ENCODE peak calls at places on chromosome 1, in five cellular contexts. H, L, S, I and M are unnamed samples.

GRCh38 chr1:30668026-30668425 is 55.4 kb downstream of the MATN1 start:
- DNase-seq in H (no peak), L (no peak), S (no peak), I (no peak), M (no peak)

GRCh38 chr1:22543679-22544078 is 19.6 kb upstream of the EPHA8 start:
- DNase-seq in H (no peak), L (no peak), S (no peak), I (no peak), M (no peak)

GRCh38 chr1:34901919-34902318 is 27.5 kb downstream of the DLGAP3 start:
- DNase-seq in H (no peak), L (no peak), S (no peak), I (no peak), M (no peak)

GRCh38 chr1:153363641-153364040 is 6.0 kb downstream of the S100A9 start:
- DNase-seq in H (no peak), L (no peak), S (no peak), I (no peak), M (no peak)

GRCh38 chr1:24100945-24101737 is 10.8 kb downstream of the MYOM3 start:
- DNase-seq in H (no peak), L (no peak), S (no peak), I (no peak), M (no peak)

GRCh38 chr1:171366099-171366498 is 52.1 kb downstream of the FMO4 start:
- DNase-seq in H (no peak), L (no peak), S (no peak), I (no peak), M (no peak)

GRCh38 chr1:29540801-29541357 is 304.6 kb downstream of the PTPRU start:
- DNase-seq in H (no peak), L (no peak), S (no peak), I (no peak), M (no peak)

GRCh38 chr1:230127105-230128054 is 60.3 kb downstream of the GALNT2 start:
- DNase-seq in H (no peak), L (no peak), S (no peak), I (no peak), M (no peak)

GRCh38 chr1:221117548-221117951 is 238.3 kb downstream of the HLX start:
- DNase-seq in H (no peak), L (no peak), S (no peak), I (peak; percentile 67), M (no peak)